ENCODE peak calls at places on chromosomes 7 and 10, in four cellular contexts. G is stimulated activated CD8-positive, alpha-beta memory T cell treated with anti-CD3 and anti-CD28 coated beads, Interleukin-15, amount 100 ng/mL, for 24 hours; A is H7; J is stimulated activated CD4-positive, alpha-beta T cell treated with anti-CD3 and anti-CD28 coated beads, Interleukin-2, amount 100 ng/mL, for 4 hours. P is an unnamed sample.

GRCh38 chr10:69662173-69662685 is 32.2 kb downstream of the FAM241B start:
- DNase-seq in G (no peak), A (no peak), J (no peak), P (no peak)

GRCh38 chr10:43174969-43175368 is 36.7 kb downstream of the CSGALNACT2 start:
- DNase-seq in G (no peak), A (no peak), J (no peak), P (no peak)

GRCh38 chr10:97234403-97234802 is 48.6 kb upstream of the SLIT1 start:
- DNase-seq in G (no peak), A (no peak), J (no peak), P (no peak)

GRCh38 chr7:131094685-131095084 is 233.0 kb upstream of the MKLN1 start:
- DNase-seq in G (no peak), A (no peak), J (no peak), P (no peak)

GRCh38 chr10:98047009-98047741 is 16.8 kb upstream of the CRTAC1 start:
- DNase-seq in G (no peak), A (no peak), J (no peak), P (peak; percentile 73)

GRCh38 chr10:132850246-132850645 is 64.3 kb upstream of the NKX6-2 start:
- DNase-seq in G (no peak), A (no peak), J (no peak), P (no peak)

GRCh38 chr7:149704507-149704906 is 68.9 kb downstream of the ZNF467 start:
- DNase-seq in G (no peak), A (no peak), J (no peak), P (no peak)

GRCh38 chr7:76315372-76315771 is 12.9 kb downstream of the HSPB1 start:
- DNase-seq in G (no peak), A (peak; percentile 27), J (no peak), P (no peak)

GRCh38 chr7:137816696-137817320 is 30.0 kb downstream of the DGKI start:
- DNase-seq in G (no peak), A (peak; percentile 24), J (no peak), P (no peak)

GRCh38 chr7:152054377-152055230 is 29.1 kb downstream of the GALNT11 start:
- DNase-seq in G (no peak), A (no peak), J (no peak), P (no peak)

GRCh38 chr7:47962262-47962661 is 14.0 kb upstream of the PKD1L1 start:
- DNase-seq in G (no peak), A (no peak), J (no peak), P (no peak)

GRCh38 chr10:43943825-43944360 is 295.2 kb upstream of the ZNF32 start:
- DNase-seq in G (no peak), A (no peak), J (no peak), P (no peak)

GRCh38 chr7:137933270-137934017 is 68.4 kb downstream of the CREB3L2 start:
- DNase-seq in G (no peak), A (no peak), J (no peak), P (no peak)

P was measured in head of caudate nucleus.